ENCODE peak calls at places on chromosomes 2 and 18, in five cellular contexts. T is H1, C is prostate gland, G is upper lobe of left lung, W is transverse colon. U is an unnamed sample.

GRCh38 chr2:231093956-231094355 is 30.9 kb downstream of the HTR2B start:
- DNase-seq in T (no peak), C (no peak), G (no peak), W (peak; percentile 44), U (no peak)

GRCh38 chr18:25830787-25831186 is 259.6 kb downstream of the SS18 start:
- DNase-seq in T (no peak), C (no peak), G (no peak), W (no peak), U (no peak)

GRCh38 chr18:48084041-48084757 is 153.7 kb upstream of the SMAD2 start:
- DNase-seq in T (no peak), C (no peak), G (no peak), W (no peak), U (no peak)

GRCh38 chr18:62445386-62445917 is 77.4 kb upstream of the ZCCHC2 start:
- DNase-seq in T (no peak), C (no peak), G (no peak), W (no peak), U (no peak)

GRCh38 chr2:30989746-30990145 is 148.5 kb downstream of the GALNT14 start:
- DNase-seq in T (no peak), C (no peak), G (no peak), W (no peak), U (no peak)

GRCh38 chr2:170141865-170142264 is 36.1 kb upstream of the MYO3B start:
- DNase-seq in T (no peak), C (no peak), G (no peak), W (no peak), U (no peak)

GRCh38 chr2:3650140-3650944 is 7.7 kb upstream of the ALLC start:
- DNase-seq in T (no peak), C (no peak), G (peak; percentile 70), W (no peak), U (no peak)

GRCh38 chr2:238499731-238500570 is 73.2 kb downstream of the ASB1 start:
- DNase-seq in T (no peak), C (no peak), G (no peak), W (no peak), U (no peak)

GRCh38 chr2:104856086-104856972 is 2.4 kb downstream of the POU3F3 start:
- DNase-seq in T (no peak), C (no peak), G (peak; percentile 80), W (no peak), U (no peak)

GRCh38 chr2:14899621-14900414 is 267.3 kb downstream of the LRATD1 start:
- DNase-seq in T (no peak), C (no peak), G (no peak), W (no peak), U (no peak)

GRCh38 chr2:5921081-5921642 is 229.0 kb downstream of the SOX11 start:
- DNase-seq in T (no peak), C (no peak), G (no peak), W (no peak), U (no peak)

GRCh38 chr2:144544053-144544452 is 24.1 kb upstream of the ZEB2 start:
- DNase-seq in T (no peak), C (no peak), G (no peak), W (no peak), U (no peak)

GRCh38 chr18:6795307-6795706 is 65.8 kb downstream of the ARHGAP28 start:
- DNase-seq in T (no peak), C (no peak), G (no peak), W (no peak), U (no peak)

GRCh38 chr2:182868049-182868422 is 1.6 kb upstream of the FRZB start:
- DNase-seq in T (no peak), C (no peak), G (no peak), W (no peak), U (no peak)

GRCh38 chr2:55108456-55108855 is 58.2 kb upstream of the RTN4 start:
- DNase-seq in T (no peak), C (no peak), G (no peak), W (no peak), U (no peak)

GRCh38 chr2:101151141-101151858 is at the start of gene TBC1D8:
- DNase-seq in T (no peak), C (peak; percentile 79), G (peak; percentile 96), W (peak; percentile 89), U (peak; percentile 66)

GRCh38 chr18:79577451-79578395 is 101.9 kb upstream of the CTDP1 start:
- DNase-seq in T (no peak), C (no peak), G (peak; percentile 69), W (peak; percentile 20), U (peak; percentile 42)

GRCh38 chr2:9494096-9494495 is 19.7 kb downstream of the IAH1 start:
- DNase-seq in T (no peak), C (no peak), G (no peak), W (no peak), U (no peak)

GRCh38 chr2:218996937-218997336 is 3.7 kb upstream of the CRYBA2 start:
- DNase-seq in T (no peak), C (peak; percentile 64), G (no peak), W (no peak), U (no peak)

GRCh38 chr2:26687328-26687727 is 5.2 kb upstream of the KCNK3 start:
- DNase-seq in T (no peak), C (peak; percentile 44), G (no peak), W (no peak), U (peak; percentile 46)

GRCh38 chr2:204114294-204114693 is 177.7 kb downstream of the ICOS start:
- DNase-seq in T (no peak), C (no peak), G (no peak), W (no peak), U (no peak)

GRCh38 chr2:204669386-204669785 is 124.1 kb downstream of the PARD3B start:
- DNase-seq in T (no peak), C (no peak), G (no peak), W (no peak), U (no peak)

GRCh38 chr2:173898178-173898668 is 67.0 kb downstream of the SP3 start:
- DNase-seq in T (no peak), C (no peak), G (no peak), W (no peak), U (no peak)

GRCh38 chr18:70332694-70333093 is 43.8 kb downstream of the SOCS6 start:
- DNase-seq in T (no peak), C (no peak), G (no peak), W (no peak), U (no peak)

DNA sequence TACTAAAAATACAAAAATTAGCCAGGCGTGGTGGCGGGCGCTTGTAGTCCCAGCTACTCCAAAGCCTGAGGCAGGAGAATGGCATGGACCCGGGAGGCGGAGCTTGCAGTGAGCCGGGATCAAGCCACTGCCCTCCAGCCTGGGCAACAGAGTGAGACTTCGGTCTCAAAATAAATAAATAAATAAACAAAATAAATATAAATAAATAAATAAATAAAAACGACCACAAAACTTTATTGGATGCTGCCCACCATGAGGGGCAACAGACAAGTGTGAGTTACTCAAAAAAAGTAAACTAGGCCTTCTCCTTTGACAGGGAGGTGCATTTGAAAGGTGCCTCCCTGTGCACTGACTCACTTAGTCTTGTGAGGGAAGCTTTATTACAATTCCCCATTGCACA is 50.4 kb downstream of the SLC4A1AP start:
- DNase-seq in T (no peak), C (no peak), G (no peak), W (no peak), U (no peak)
- H3K27ac ChIP-seq in T (no peak overlapping the region), C (no peak overlapping the region), G (no peak overlapping the region), W (no peak overlapping the region), U (no peak overlapping the region)

GRCh38 chr2:161407597-161407996 is 8.5 kb upstream of the TBR1 start:
- DNase-seq in T (no peak), C (no peak), G (no peak), W (no peak), U (no peak)
- TF ChIP-seq POLR2AphosphoS5 in T (no peak), C (no peak), G (no peak), W (no peak), U (no peak)

DNA sequence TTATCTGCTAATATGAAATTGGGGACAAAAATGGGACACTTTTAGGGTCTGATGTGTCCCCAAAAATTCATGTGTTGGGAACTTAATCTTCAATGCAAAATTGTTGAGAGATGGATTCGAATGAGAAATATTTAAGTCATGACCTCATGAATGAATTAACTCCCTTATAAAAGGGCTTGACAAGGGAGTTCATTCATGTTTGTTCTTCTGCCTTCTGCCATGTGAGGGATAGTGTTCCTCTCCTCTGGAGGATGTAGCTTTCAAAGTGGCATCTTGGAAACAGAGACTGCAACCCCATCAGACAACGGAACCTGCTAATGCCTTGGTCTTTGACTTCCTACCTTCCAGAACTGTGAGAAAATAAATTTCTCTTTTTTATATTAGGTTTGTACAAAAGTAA is 89.2 kb upstream of the LINC00305 start:
- DNase-seq in T (no peak), C (no peak), G (no peak), W (no peak), U (no peak)
- TF ChIP-seq POLR2A in T (no peak), C (no peak), G (no peak), W (no peak), U (no peak)

GRCh38 chr2:157830696-157831570 is 45.2 kb downstream of the ACVR1 start:
- DNase-seq in T (no peak), C (peak; percentile 48), G (no peak), W (no peak), U (no peak)
- H3K27ac ChIP-seq in T (no peak overlapping the region), C (peak overlapping the region; percentile 58), G (peak overlapping the region; percentile 15), W (peak overlapping the region; percentile 57), U (peak overlapping the region; percentile 90)

GRCh38 chr2:202311823-202312388 is 46.3 kb downstream of the NOP58 start:
- DNase-seq in T (no peak), C (no peak), G (no peak), W (no peak), U (no peak)

GRCh38 chr2:202307690-202308089 is 42.1 kb downstream of the NOP58 start:
- DNase-seq in T (no peak), C (no peak), G (no peak), W (no peak), U (no peak)

GRCh38 chr2:202306034-202306433 is 40.5 kb downstream of the NOP58 start:
- DNase-seq in T (no peak), C (no peak), G (no peak), W (no peak), U (no peak)
- TF ChIP-seq POLR2AphosphoS5 in T (no peak), C (no peak), G (no peak), W (no peak), U (no peak)

U was measured in breast epithelium.